ENCODE peak calls at places on chromosome 21, in ten cellular contexts. E, I, Q, Z, J, S, C, M, B and H are unnamed samples.

GRCh38 chr21:16502273-16502672 is 772.5 kb downstream of the USP25 start:
- DNase-seq in E (no peak), I (no peak), Q (no peak), Z (no peak), J (no peak), S (no peak), C (no peak), M (no peak), B (no peak), H (no peak)

GRCh38 chr21:41958886-41959563 is 5.2 kb upstream of the C2CD2 start:
- DNase-seq in E (no peak), I (no peak), Q (no peak), Z (peak; percentile 41), J (no peak), S (no peak), C (no peak), M (no peak), B (no peak), H (peak; percentile 42)

GRCh38 chr21:46057710-46058241 is 40.1 kb upstream of the COL6A2 start:
- DNase-seq in E (no peak), I (no peak), Q (no peak), Z (no peak), J (no peak), S (no peak), C (no peak), M (no peak), B (no peak), H (no peak)

GRCh38 chr21:38938343-38938742 is 132.6 kb downstream of the ETS2 start:
- DNase-seq in E (peak; percentile 89), I (peak; percentile 46), Q (no peak), Z (no peak), J (no peak), S (no peak), C (peak; percentile 49), M (no peak), B (no peak), H (no peak)

GRCh38 chr21:46116846-46117585 is 19.1 kb downstream of the COL6A2 start:
- DNase-seq in E (no peak), I (no peak), Q (peak; percentile 3), Z (no peak), J (peak; percentile 3), S (no peak), C (no peak), M (no peak), B (no peak), H (no peak)

GRCh38 chr21:31552826-31553225 is 106.7 kb upstream of the SOD1 start:
- DNase-seq in E (no peak), I (no peak), Q (no peak), Z (no peak), J (no peak), S (no peak), C (no peak), M (no peak), B (no peak), H (no peak)

GRCh38 chr21:33974513-33975468 is 59.2 kb upstream of the ATP5PO start:
- DNase-seq in E (no peak), I (no peak), Q (no peak), Z (no peak), J (no peak), S (no peak), C (no peak), M (no peak), B (no peak), H (no peak)

GRCh38 chr21:15706686-15707085 is 23.1 kb upstream of the USP25 start:
- DNase-seq in E (no peak), I (peak; percentile 96), Q (no peak), Z (peak; percentile 53), J (peak; percentile 7), S (no peak), C (peak; percentile 97), M (peak; percentile 69), B (peak; percentile 88), H (peak; percentile 93)

GRCh38 chr21:45859041-45859761 is 122.4 kb upstream of the COL6A1 start:
- DNase-seq in E (no peak), I (no peak), Q (no peak), Z (no peak), J (no peak), S (no peak), C (no peak), M (no peak), B (no peak), H (no peak)

GRCh38 chr21:36297938-36298572 is 21.9 kb upstream of the MORC3 start:
- DNase-seq in E (peak; percentile 81), I (peak; percentile 16), Q (peak; percentile 55), Z (peak; percentile 84), J (peak; percentile 38), S (peak; percentile 54), C (peak; percentile 15), M (no peak), B (no peak), H (peak; percentile 12)

GRCh38 chr21:15379776-15380175 is 315.0 kb upstream of the NRIP1 start:
- DNase-seq in E (no peak), I (peak; percentile 17), Q (no peak), Z (no peak), J (no peak), S (no peak), C (no peak), M (no peak), B (no peak), H (no peak)

GRCh38 chr21:46077674-46078101 is 20.2 kb upstream of the COL6A2 start:
- DNase-seq in E (no peak), I (no peak), Q (no peak), Z (no peak), J (no peak), S (no peak), C (no peak), M (no peak), B (no peak), H (no peak)

GRCh38 chr21:36630485-36631206 is 68.3 kb upstream of the SIM2 start:
- DNase-seq in E (peak; percentile 37), I (peak; percentile 36), Q (peak; percentile 56), Z (peak; percentile 53), J (peak; percentile 41), S (peak; percentile 21), C (peak; percentile 22), M (peak; percentile 66), B (no peak), H (no peak)

GRCh38 chr21:45255381-45256020 is 32.2 kb downstream of the POFUT2 start:
- DNase-seq in E (peak; percentile 63), I (no peak), Q (no peak), Z (peak; percentile 38), J (no peak), S (no peak), C (no peak), M (no peak), B (no peak), H (no peak)

GRCh38 chr21:25862596-25862995 is 127.8 kb downstream of the GABPA start:
- DNase-seq in E (peak; percentile 68), I (peak; percentile 57), Q (no peak), Z (no peak), J (no peak), S (no peak), C (peak; percentile 39), M (peak; percentile 14), B (no peak), H (peak; percentile 42)

GRCh38 chr21:39386194-39386593 is 37.3 kb upstream of the HMGN1 start:
- DNase-seq in E (no peak), I (no peak), Q (no peak), Z (no peak), J (peak; percentile 31), S (no peak), C (no peak), M (no peak), B (no peak), H (no peak)

GRCh38 chr21:25929859-25930520 is 195.2 kb downstream of the GABPA start:
- DNase-seq in E (no peak), I (peak; percentile 83), Q (no peak), Z (no peak), J (no peak), S (no peak), C (peak; percentile 76), M (no peak), B (peak; percentile 18), H (no peak)

GRCh38 chr21:44800103-44800502 is 1.5 kb downstream of the UBE2G2 start:
- DNase-seq in E (peak; percentile 74), I (no peak), Q (no peak), Z (no peak), J (peak; percentile 34), S (no peak), C (peak; percentile 59), M (no peak), B (no peak), H (peak; percentile 46)

GRCh38 chr21:22561946-22562345 is 1563.7 kb downstream of the NCAM2 start:
- DNase-seq in E (no peak), I (no peak), Q (no peak), Z (no peak), J (no peak), S (no peak), C (no peak), M (no peak), B (no peak), H (no peak)